ENCODE peak calls at places on chromosome 4, in six cellular contexts. I is H1, J is HepG2, V is GM12878, T is WTC11, X is K562. M is an unnamed sample.

GRCh38 chr4:22850630-22851029 is 157.9 kb downstream of the GBA3 start:
- DNase-seq in I (no peak), J (no peak), T (no peak), X (no peak), V (no peak), M (no peak)

GRCh38 chr4:169219440-169219839 is 51.3 kb downstream of the SH3RF1 start:
- DNase-seq in V (no peak), I (no peak), J (no peak), T (no peak), X (no peak), M (no peak)

GRCh38 chr4:16704488-16704887 is 194.0 kb downstream of the LDB2 start:
- DNase-seq in J (no peak), I (no peak), V (no peak), X (no peak), T (no peak), M (no peak)

GRCh38 chr4:10115657-10116624 is 658 bp downstream of the WDR1 start:
- DNase-seq in J (peak; percentile 58), I (peak; percentile 71), V (peak; percentile 23), T (peak; percentile 61), X (peak; percentile 83), M (peak; percentile 72)

GRCh38 chr4:1727117-1728031 is 6.1 kb downstream of the TACC3 start:
- DNase-seq in T (no peak), X (no peak), V (no peak), I (no peak), J (no peak), M (no peak)

GRCh38 chr4:161841759-161842158 is 322.0 kb downstream of the FSTL5 start:
- DNase-seq in T (no peak), I (no peak), X (no peak), V (no peak), J (no peak), M (no peak)

GRCh38 chr4:41935652-41936021 is 408 bp downstream of the TMEM33 start:
- DNase-seq in T (no peak), J (peak; percentile 63), V (no peak), X (peak; percentile 38), I (no peak), M (no peak)

GRCh38 chr4:76690091-76690905 is 207.6 kb downstream of the SOWAHB start:
- DNase-seq in V (no peak), J (no peak), T (no peak), X (no peak), I (no peak), M (peak; percentile 31)

GRCh38 chr4:89259435-89260028 is 48.1 kb downstream of the GPRIN3 start:
- DNase-seq in J (no peak), X (no peak), V (no peak), I (no peak), T (no peak), M (no peak)

GRCh38 chr4:10019521-10020051 is 1.7 kb downstream of the SLC2A9 start:
- DNase-seq in J (no peak), T (no peak), X (no peak), V (no peak), I (no peak), M (no peak)

GRCh38 chr4:190016369-190017289 is 10.4 kb downstream of the FRG2 start:
- DNase-seq in T (no peak), J (no peak), V (no peak), X (no peak), I (peak; percentile 56), M (no peak)

GRCh38 chr4:138291431-138291830 is 49.3 kb upstream of the SLC7A11 start:
- DNase-seq in I (no peak), T (no peak), J (no peak), X (no peak), V (no peak), M (no peak)

GRCh38 chr4:3702551-3703221 is 63.5 kb upstream of the ADRA2C start:
- DNase-seq in I (no peak), V (no peak), X (no peak), T (no peak), J (no peak), M (no peak)

GRCh38 chr4:99629962-99630554 is 27.6 kb downstream of the C4orf54 start:
- DNase-seq in X (no peak), I (no peak), T (no peak), V (no peak), J (no peak), M (no peak)

GRCh38 chr4:971670-972500 is 1.5 kb downstream of the DGKQ start:
- DNase-seq in V (no peak), J (no peak), X (no peak), T (no peak), I (no peak), M (no peak)

GRCh38 chr4:64158648-64159326 is 250.5 kb downstream of the TECRL start:
- DNase-seq in V (peak; percentile 19), I (peak; percentile 58), J (peak; percentile 59), T (peak; percentile 67), X (peak; percentile 24), M (peak; percentile 86)

GRCh38 chr4:123554263-123554662 is 157.7 kb downstream of the SPRY1 start:
- DNase-seq in T (no peak), I (no peak), X (no peak), V (no peak), J (no peak), M (no peak)

GRCh38 chr4:4667643-4668081 is 125.8 kb upstream of the STX18 start:
- DNase-seq in T (peak; percentile 39), I (peak; percentile 72), X (no peak), V (no peak), J (no peak), M (peak; percentile 89)

GRCh38 chr4:155197757-155198156 is 10.7 kb upstream of the NPY2R start:
- DNase-seq in X (no peak), J (no peak), T (no peak), V (no peak), I (no peak), M (no peak)
- TF ChIP-seq CREB1 in X (no peak), J (no peak), T (no peak), V (no peak), I (no peak), M (no peak)

GRCh38 chr4:174648859-174649258 is 126.6 kb upstream of the HPGD start:
- DNase-seq in V (no peak), X (no peak), T (no peak), J (no peak), I (no peak), M (no peak)
- TF ChIP-seq CREB1 in V (no peak), X (no peak), T (no peak), J (no peak), I (no peak), M (no peak)

GRCh38 chr4:147828361-147828760 is 96.5 kb downstream of the ARHGAP10 start:
- DNase-seq in J (no peak), V (no peak), I (no peak), X (no peak), T (no peak), M (no peak)
- TF ChIP-seq CREB1 in J (no peak), V (no peak), I (no peak), X (no peak), T (no peak), M (no peak)

GRCh38 chr4:98505991-98506390 is 152.4 kb downstream of the TSPAN5 start:
- DNase-seq in J (no peak), X (no peak), I (no peak), T (no peak), V (no peak), M (no peak)
- TF ChIP-seq CREB1 in J (no peak), X (no peak), I (no peak), T (no peak), V (no peak), M (no peak)

GRCh38 chr4:101238706-101239105 is 108.6 kb downstream of the PPP3CA start:
- DNase-seq in V (no peak), I (no peak), J (no peak), T (no peak), X (no peak), M (no peak)
- TF ChIP-seq CREB1 in V (no peak), I (no peak), J (no peak), T (no peak), X (no peak), M (no peak)

DNA sequence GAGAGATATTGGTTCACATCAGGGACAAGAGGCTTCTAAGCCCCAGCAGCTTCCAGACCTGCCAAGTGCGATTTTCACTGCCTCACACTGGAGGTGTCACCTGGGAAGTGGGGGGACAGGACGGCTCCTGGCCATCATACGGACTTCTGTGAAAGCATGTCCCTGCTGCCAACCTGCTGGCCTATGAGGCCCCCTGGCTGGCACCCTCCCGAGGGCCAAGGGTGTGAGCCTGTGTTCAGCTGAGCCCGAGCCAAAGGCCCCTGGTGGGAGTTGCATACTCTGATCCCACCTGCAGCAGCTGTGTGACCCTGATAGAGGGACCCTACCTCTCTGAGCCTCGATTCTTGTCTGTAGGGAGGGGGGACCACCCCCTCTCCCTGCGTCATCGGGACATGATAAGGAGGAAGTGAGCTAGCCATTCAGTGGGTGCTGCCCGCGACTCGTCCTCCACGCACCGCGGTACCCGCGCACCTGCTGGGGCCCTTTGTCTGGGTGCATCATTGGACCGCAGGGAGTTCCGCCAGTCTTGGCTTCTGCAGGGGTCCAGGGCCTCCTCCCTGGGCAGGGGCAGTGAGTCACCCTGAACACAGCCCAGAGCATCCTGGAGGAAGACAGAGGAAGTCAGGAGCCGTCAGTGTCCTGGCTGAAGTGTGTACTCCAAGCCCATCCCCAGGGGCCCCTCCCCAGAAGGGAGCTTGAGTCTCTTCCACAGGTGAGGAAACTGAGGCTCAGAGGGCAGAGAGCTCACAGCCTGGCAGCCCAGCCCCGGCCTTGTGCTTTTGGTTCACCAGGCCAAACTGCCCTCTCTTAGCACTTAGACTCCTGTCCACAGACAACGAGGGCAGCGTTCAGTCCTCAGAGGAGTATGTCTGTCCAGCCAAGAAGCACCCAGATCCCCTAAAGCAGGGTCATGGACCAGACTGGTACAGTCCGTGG is 24.1 kb downstream of the C4orf50 start:
- DNase-seq in I (no peak), V (no peak), T (no peak), J (no peak), X (no peak), M (no peak)
- TF ChIP-seq CREB1 in I (no peak), V (no peak), T (no peak), J (no peak), X (no peak), M (no peak)

DNA sequence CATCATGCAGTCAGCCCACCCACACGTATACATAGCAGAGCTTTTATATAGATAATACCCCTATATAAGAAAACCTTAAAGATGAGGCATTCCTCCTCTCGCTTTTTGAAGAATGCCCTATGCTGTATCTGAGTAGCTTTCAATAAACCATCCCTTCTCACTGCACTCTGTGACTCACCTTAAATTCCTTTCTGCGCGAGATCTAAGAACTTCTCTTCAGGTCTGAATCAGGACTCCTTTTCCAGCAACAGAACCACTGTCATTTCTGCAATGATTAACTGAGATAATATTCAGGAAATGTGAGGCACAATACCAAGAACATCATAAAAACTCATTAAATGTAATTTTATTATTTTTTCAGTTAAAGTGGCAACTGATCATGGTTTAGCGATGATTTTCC is 76.4 kb upstream of the DCLK2 start:
- DNase-seq in X (no peak), I (no peak), V (no peak), J (no peak), T (no peak), M (no peak)
- TF ChIP-seq CREB1 in X (no peak), I (no peak), V (no peak), J (no peak), T (no peak), M (no peak)

M was measured in GM23338.